ENCODE peak calls at places on chromosomes 4 and X, in five cellular contexts. O is NCI-H345, N is GM12892, W is psoas muscle, S is mesenteric fat pad. Y is an unnamed sample.

GRCh38 chr4:3851211-3851610 is 85.0 kb downstream of the ADRA2C start:
- DNase-seq in O (peak), W (no peak), N (no peak), S (no peak), Y (no peak)

GRCh38 chr4:78778530-78778929 is 2.4 kb downstream of the BMP2K start:
- DNase-seq in S (no peak), W (no peak), N (no peak), O (no peak), Y (no peak)

GRCh38 chr4:103099691-103100392 is at the start of gene BDH2:
- DNase-seq in S (no peak), O (peak), W (peak), N (no peak), Y (no peak)

GRCh38 chr4:107951551-107951950 is 20.2 kb downstream of the CYP2U1 start:
- DNase-seq in W (no peak), S (no peak), O (no peak), N (no peak), Y (no peak)

GRCh38 chr4:115906428-115906827 is 793.0 kb upstream of the NDST4 start:
- DNase-seq in N (no peak), W (no peak), S (no peak), O (no peak), Y (no peak)

GRCh38 chrX:2583194-2584162 is 82.7 kb upstream of the DHRSX start:
- DNase-seq in O (no peak), S (peak), W (no peak), N (no peak), Y (no peak)

GRCh38 chr4:81452452-81453011 is 19.2 kb downstream of the RASGEF1B start:
- DNase-seq in S (no peak), O (no peak), N (no peak), W (no peak), Y (no peak)

GRCh38 chr4:168923526-168924194 is 86.4 kb downstream of the CBR4 start:
- DNase-seq in N (peak), W (no peak), S (no peak), O (peak), Y (no peak)

GRCh38 chrX:130896816-130897508 is 6.0 kb downstream of the ENOX2 start:
- DNase-seq in O (no peak), S (no peak), N (no peak), W (no peak), Y (no peak)

GRCh38 chr4:7487998-7488671 is 53.4 kb upstream of the PSAPL1 start:
- DNase-seq in O (no peak), N (no peak), W (no peak), S (no peak), Y (no peak)

GRCh38 chr4:129708776-129709175 is 612.8 kb downstream of the C4orf33 start:
- DNase-seq in O (no peak), S (no peak), N (no peak), W (no peak), Y (no peak)

GRCh38 chrX:47169726-47170515 is 23.7 kb upstream of the UBA1 start:
- DNase-seq in W (no peak), N (no peak), O (no peak), S (peak), Y (no peak)

GRCh38 chr4:75745192-75745591 is 20.8 kb downstream of the USO1 start:
- DNase-seq in N (no peak), S (no peak), W (no peak), O (no peak), Y (no peak)

GRCh38 chr4:184746532-184746870 is 12.6 kb upstream of the CENPU start:
- DNase-seq in W (no peak), S (no peak), O (no peak), N (no peak), Y (no peak)

GRCh38 chr4:1804638-1805492 is 11.8 kb downstream of the FGFR3 start:
- DNase-seq in N (no peak), S (no peak), W (no peak), O (no peak), Y (no peak)

GRCh38 chr4:168630445-168631187 is 133.8 kb downstream of the PALLD start:
- DNase-seq in S (no peak), N (no peak), O (no peak), W (no peak), Y (no peak)

GRCh38 chr4:143389543-143390195 is 53.0 kb downstream of the GAB1 start:
- DNase-seq in W (no peak), N (no peak), S (no peak), O (no peak), Y (no peak)

GRCh38 chrX:49171752-49172279 is at the start of gene PLP2:
- DNase-seq in N (no peak), S (no peak), W (peak), O (peak), Y (no peak)

GRCh38 chrX:37817176-37817575 is 30.2 kb downstream of the DYNLT3 start:
- DNase-seq in O (no peak), S (no peak), W (no peak), N (no peak), Y (no peak)

GRCh38 chr4:84050014-84050413 is 449.1 kb downstream of the NKX6-1 start:
- DNase-seq in W (no peak), O (no peak), S (no peak), N (no peak), Y (no peak)

GRCh38 chr4:108433832-108434231 is 186.5 kb upstream of the RPL34 start:
- DNase-seq in O (no peak), W (no peak), S (no peak), N (no peak), Y (no peak)

GRCh38 chrX:10467793-10468192 is 152.6 kb downstream of the MID1 start:
- DNase-seq in W (no peak), S (no peak), N (no peak), O (no peak), Y (no peak)

GRCh38 chr4:7335363-7336066 is 99.2 kb downstream of the PSAPL1 start:
- DNase-seq in S (no peak), W (peak), N (peak), O (peak), Y (no peak)

GRCh38 chrX:14032383-14032782 is 2.7 kb upstream of the GEMIN8 start:
- DNase-seq in N (no peak), O (peak), S (no peak), W (no peak), Y (no peak)

Y was measured in osteocyte.